ENCODE peak calls at places on chromosomes 13 and 19, in six cellular contexts. K, N, R, T, W and L are unnamed samples.

GRCh38 chr19:45952691-45953505 is 20.8 kb downstream of the NOVA2 start:
- DNase-seq in K (peak; percentile 76), N (peak; percentile 55), R (peak; percentile 24), T (peak; percentile 70), W (no peak), L (peak; percentile 32)

GRCh38 chr19:2629491-2630351 is 72.8 kb downstream of the GNG7 start:
- DNase-seq in K (peak; percentile 29), N (no peak), R (no peak), T (no peak), W (peak; percentile 52), L (peak; percentile 67)

GRCh38 chr13:51912091-51912490 is 50.3 kb downstream of the CCDC70 start:
- DNase-seq in K (no peak), N (no peak), R (no peak), T (no peak), W (peak; percentile 81), L (peak; percentile 39)

GRCh38 chr19:10802479-10802878 is 33.5 kb downstream of the TMED1 start:
- DNase-seq in K (no peak), N (no peak), R (no peak), T (no peak), W (no peak), L (no peak)

GRCh38 chr13:20738616-20739015 is 35.1 kb downstream of the IL17D start:
- DNase-seq in K (no peak), N (no peak), R (no peak), T (no peak), W (no peak), L (no peak)

GRCh38 chr13:24212254-24212653 is 51.7 kb downstream of the SPATA13 start:
- DNase-seq in K (no peak), N (no peak), R (no peak), T (no peak), W (no peak), L (no peak)

GRCh38 chr13:30307194-30307965 is at the start of gene KATNAL1:
- DNase-seq in K (peak; percentile 78), N (peak; percentile 93), R (peak; percentile 78), T (peak; percentile 69), W (peak; percentile 81), L (peak; percentile 62)

GRCh38 chr19:21460686-21461085 is 44.7 kb upstream of the ZNF429 start:
- DNase-seq in K (no peak), N (no peak), R (no peak), T (no peak), W (no peak), L (no peak)

GRCh38 chr19:49362048-49362925 is at the start of gene TEAD2:
- DNase-seq in K (peak; percentile 65), N (peak; percentile 69), R (peak; percentile 75), T (peak; percentile 61), W (no peak), L (peak; percentile 54)

GRCh38 chr13:33262069-33262487 is 23.5 kb downstream of the STARD13 start:
- DNase-seq in K (no peak), N (no peak), R (peak; percentile 39), T (no peak), W (no peak), L (peak; percentile 47)

GRCh38 chr19:14582894-14583340 is at the start of gene CLEC17A:
- DNase-seq in K (no peak), N (no peak), R (no peak), T (no peak), W (no peak), L (no peak)

GRCh38 chr13:106187092-106187491 is 348.4 kb downstream of the EFNB2 start:
- DNase-seq in K (no peak), N (no peak), R (no peak), T (no peak), W (no peak), L (no peak)

GRCh38 chr13:92074658-92075057 is 676.2 kb downstream of the GPC5 start:
- DNase-seq in K (peak; percentile 22), N (peak; percentile 14), R (no peak), T (no peak), W (peak; percentile 32), L (no peak)

GRCh38 chr19:38920529-38921419 is 8.8 kb upstream of the CCER2 start:
- DNase-seq in K (no peak), N (peak; percentile 19), R (no peak), T (no peak), W (no peak), L (no peak)

GRCh38 chr19:18607222-18608101 is 863 bp upstream of the CRLF1 start:
- DNase-seq in K (no peak), N (peak; percentile 32), R (no peak), T (no peak), W (no peak), L (no peak)

GRCh38 chr13:107864543-107865460 is 350.5 kb downstream of the LIG4 start:
- DNase-seq in K (peak; percentile 80), N (peak; percentile 29), R (no peak), T (peak; percentile 37), W (peak; percentile 37), L (peak; percentile 68)

GRCh38 chr13:92487238-92487637 is 739.4 kb upstream of the GPC6 start:
- DNase-seq in K (no peak), N (no peak), R (no peak), T (no peak), W (no peak), L (no peak)

GRCh38 chr19:13806728-13807127 is 11.5 kb downstream of the ZSWIM4 start:
- DNase-seq in K (no peak), N (no peak), R (no peak), T (no peak), W (no peak), L (no peak)

GRCh38 chr13:114071991-114072390 is 60.4 kb downstream of the RASA3 start:
- DNase-seq in K (no peak), N (no peak), R (no peak), T (no peak), W (no peak), L (no peak)

GRCh38 chr19:30535011-30535410 is 162.8 kb downstream of the ZNF536 start:
- DNase-seq in K (no peak), N (no peak), R (no peak), T (no peak), W (no peak), L (no peak)